ENCODE peak calls at places on chromosomes 11 and 22, in eight cellular contexts. B is Calu3, P is HepG2, Q is nephron progenitor cell, H is kidney epithelial cell, Y is progenitor cell of endocrine pancreas, R is NB4, N is type B pancreatic cell. E is an unnamed sample.

GRCh38 chr11:74719011-74719410 is 12.2 kb downstream of the CHRDL2 start:
- DNase-seq in B (no peak), P (no peak), Q (no peak), H (no peak), Y (no peak), R (no peak), N (no peak), E (no peak)

GRCh38 chr11:132744771-132745170 is 787.5 kb downstream of the OPCML start:
- DNase-seq in B (no peak), P (no peak), Q (no peak), H (no peak), Y (no peak), R (no peak), N (no peak), E (no peak)

GRCh38 chr22:46418827-46419226 is 83.3 kb downstream of the TRMU start:
- DNase-seq in B (no peak), P (no peak), Q (no peak), H (no peak), Y (no peak), R (no peak), N (no peak), E (no peak)

GRCh38 chr11:12284321-12285050 is 92.9 kb upstream of the PARVA start:
- DNase-seq in B (no peak), P (no peak), Q (no peak), H (no peak), Y (no peak), R (peak; percentile 14), N (peak; percentile 52), E (peak; percentile 1)

GRCh38 chr11:134119094-134119493 is 50.2 kb downstream of the JAM3 start:
- DNase-seq in B (no peak), P (no peak), Q (no peak), H (no peak), Y (no peak), R (no peak), N (no peak), E (no peak)

GRCh38 chr11:57410287-57410686 is 16.6 kb downstream of the SLC43A3 start:
- DNase-seq in B (no peak), P (no peak), Q (no peak), H (peak; percentile 60), Y (no peak), R (no peak), N (no peak), E (no peak)

GRCh38 chr11:1226226-1226961 is 3.5 kb downstream of the MUC5B start:
- DNase-seq in B (no peak), P (no peak), Q (peak; percentile 38), H (no peak), Y (no peak), R (no peak), N (peak; percentile 70), E (no peak)

GRCh38 chr22:27962268-27963191 is 43.5 kb upstream of the PITPNB start:
- DNase-seq in B (no peak), P (no peak), Q (no peak), H (no peak), Y (no peak), R (no peak), N (no peak), E (no peak)

GRCh38 chr11:7600205-7600775 is 73.0 kb downstream of the CYB5R2 start:
- DNase-seq in B (peak; percentile 68), P (peak; percentile 89), Q (no peak), H (peak; percentile 39), Y (no peak), R (peak; percentile 85), N (no peak), E (peak; percentile 39)

GRCh38 chr11:30573951-30574350 is 12.2 kb downstream of the MPPED2 start:
- DNase-seq in B (no peak), P (no peak), Q (no peak), H (no peak), Y (no peak), R (no peak), N (no peak), E (no peak)

GRCh38 chr11:39113606-39114005 is 2345.8 kb downstream of the LRRC4C start:
- DNase-seq in B (no peak), P (no peak), Q (no peak), H (no peak), Y (no peak), R (no peak), N (no peak), E (no peak)

GRCh38 chr11:101912823-101913284 is 2.0 kb upstream of the CEP126 start:
- DNase-seq in B (no peak), P (peak; percentile 45), Q (no peak), H (no peak), Y (no peak), R (no peak), N (no peak), E (no peak)

GRCh38 chr22:19991395-19991644 is 25.3 kb downstream of the ARVCF start:
- DNase-seq in B (no peak), P (no peak), Q (no peak), H (no peak), Y (no peak), R (no peak), N (no peak), E (no peak)

GRCh38 chr11:126799974-126800373 is 200.6 kb downstream of the KIRREL3 start:
- DNase-seq in B (no peak), P (no peak), Q (no peak), H (no peak), Y (no peak), R (no peak), N (no peak), E (no peak)

GRCh38 chr11:61969391-61969758 is 1.9 kb upstream of the FTH1 start:
- DNase-seq in B (no peak), P (no peak), Q (no peak), H (no peak), Y (no peak), R (no peak), N (no peak), E (no peak)

GRCh38 chr22:44914026-44914721 is 95.6 kb downstream of the PHF21B start:
- DNase-seq in B (no peak), P (no peak), Q (no peak), H (no peak), Y (no peak), R (no peak), N (no peak), E (no peak)

GRCh38 chr11:92222701-92223100 is 1.9 kb upstream of the FAT3 start:
- DNase-seq in B (no peak), P (no peak), Q (no peak), H (no peak), Y (no peak), R (no peak), N (no peak), E (no peak)

GRCh38 chr11:92224394-92225205 is at the start of gene FAT3:
- DNase-seq in B (peak; percentile 48), P (no peak), Q (peak; percentile 81), H (no peak), Y (peak; percentile 53), R (no peak), N (peak; percentile 87), E (peak; percentile 62)

GRCh38 chr11:92225206-92225562 is 566 bp downstream of the FAT3 start:
- DNase-seq in B (no peak), P (no peak), Q (peak; percentile 59), H (no peak), Y (no peak), R (no peak), N (peak; percentile 71), E (peak; percentile 28)

GRCh38 chr11:92216789-92217188 is 7.8 kb upstream of the FAT3 start:
- DNase-seq in B (no peak), P (no peak), Q (no peak), H (no peak), Y (no peak), R (no peak), N (no peak), E (no peak)

DNA sequence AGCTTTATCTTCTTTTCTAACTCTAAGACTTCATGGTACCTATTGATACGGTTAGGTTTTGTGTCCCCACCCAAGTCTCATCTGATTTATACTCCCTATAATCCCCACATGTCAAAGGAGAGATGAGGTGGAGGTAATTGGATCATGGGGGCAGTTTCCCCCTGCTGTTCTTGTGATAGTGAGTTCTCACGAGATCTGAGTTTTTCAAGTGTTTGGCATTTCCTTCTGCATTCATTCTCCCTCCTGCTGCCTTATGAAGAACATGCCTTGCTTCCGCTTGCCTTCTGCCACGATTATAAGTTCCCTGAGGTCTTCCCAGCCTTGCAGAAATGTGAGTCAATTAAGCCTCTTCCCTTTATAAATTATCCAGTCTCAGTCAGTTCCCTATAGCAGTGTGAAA is 5.1 kb upstream of the FAT3 start:
- DNase-seq in B (no peak), P (no peak), Q (no peak), H (no peak), Y (no peak), R (no peak), N (no peak), E (no peak)
- TF ChIP-seq CTCF in B (no peak), P (no peak), Q (no peak), H (no peak), Y (no peak), R (no peak), N (no peak), E (no peak)

GRCh38 chr11:122983438-122984185 is 2.0 kb upstream of the BSX start:
- DNase-seq in B (no peak), P (no peak), Q (no peak), H (no peak), Y (no peak), R (no peak), N (no peak), E (no peak)
- TF ChIP-seq CTCF in B (no peak), P (no peak), Q (no peak), H (no peak), Y (no peak), R (no peak), N (no peak), E (no peak)

DNA sequence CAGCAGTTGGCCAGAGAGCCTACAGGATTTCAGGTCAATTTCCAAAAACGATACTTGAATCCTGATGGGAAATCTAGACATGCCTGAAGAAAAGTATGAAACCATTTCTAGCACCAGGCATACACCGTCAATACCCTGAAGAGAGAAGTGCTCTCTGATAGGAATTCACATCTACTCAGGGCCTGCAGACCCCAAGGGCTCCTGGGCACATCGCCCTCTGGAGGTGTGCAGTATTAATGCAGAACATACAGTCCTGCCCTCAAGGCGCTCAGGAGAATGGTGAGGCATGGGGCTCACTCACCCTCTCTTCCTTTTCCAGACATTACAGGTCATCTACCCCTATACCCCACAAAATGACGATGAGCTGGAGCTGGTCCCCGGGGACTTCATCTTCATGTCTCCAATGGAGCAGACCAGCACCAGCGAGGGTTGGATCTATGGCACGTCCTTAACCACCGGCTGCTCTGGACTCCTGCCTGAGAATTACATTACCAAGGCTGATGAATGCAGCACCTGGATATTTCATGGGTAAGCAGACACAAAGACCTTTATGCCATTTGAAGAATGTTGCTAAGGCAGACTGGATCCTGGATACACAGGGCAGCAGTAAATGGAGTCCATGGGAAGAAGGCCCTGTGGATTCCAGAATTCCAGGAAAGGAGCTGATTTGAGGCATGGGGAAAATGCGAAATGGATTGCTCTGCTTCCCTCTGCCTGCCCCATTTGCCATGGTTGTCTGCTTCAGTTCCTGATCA is 49.3 kb upstream of the CRTAM start:
- DNase-seq in B (no peak), P (no peak), Q (no peak), H (no peak), Y (no peak), R (no peak), N (no peak), E (no peak)
- TF ChIP-seq CTCF in B (no peak), P (no peak), Q (no peak), H (peak; percentile 22), Y (no peak), R (peak; percentile 35), N (no peak), E (peak; percentile 34)

GRCh38 chr11:64339754-64340408 is at the start of gene CCDC88B:
- DNase-seq in B (no peak), P (no peak), Q (no peak), H (no peak), Y (no peak), R (peak; percentile 78), N (no peak), E (no peak)
- TF ChIP-seq CTCF in B (no peak), P (no peak), Q (no peak), H (no peak), Y (no peak), R (no peak), N (no peak), E (no peak)

GRCh38 chr11:46446343-46446751 is 54.8 kb upstream of the CHRM4 start:
- DNase-seq in B (no peak), P (no peak), Q (no peak), H (no peak), Y (no peak), R (no peak), N (no peak), E (no peak)
- TF ChIP-seq CTCF in B (no peak), P (no peak), Q (no peak), H (no peak), Y (no peak), R (no peak), N (no peak), E (no peak)

E was measured in endothelial cell.